ENCODE peak calls at places on chromosomes 11 and 22, in seven cellular contexts. A is GM12865, C is upper lobe of right lung, T is IMR-90, B is foreskin fibroblast, I is cardiac muscle cell, D is AG10803. J is an unnamed sample.

GRCh38 chr11:73308963-73309960 is 1.2 kb downstream of the ARHGEF17 start:
- DNase-seq in D (peak), B (peak), I (peak), A (peak), C (peak), T (peak), J (peak)

GRCh38 chr11:68312117-68312779 is at the start of gene LRP5:
- DNase-seq in D (no peak), B (no peak), A (peak), C (peak), T (peak), I (peak), J (no peak)

GRCh38 chr11:121253951-121254350 is 38.6 kb upstream of the SC5D start:
- DNase-seq in A (no peak), B (no peak), D (no peak), C (no peak), I (no peak), T (no peak), J (no peak)

GRCh38 chr11:80412604-80413003 is 971.8 kb upstream of the TENM4 start:
- DNase-seq in A (no peak), T (no peak), C (no peak), D (no peak), I (peak), B (no peak), J (no peak)

GRCh38 chr11:43879789-43880639 is 617 bp upstream of the ALKBH3 start:
- DNase-seq in C (no peak), A (no peak), D (no peak), T (no peak), B (no peak), I (no peak), J (no peak)

GRCh38 chr11:29019960-29020683 is 911.9 kb downstream of the METTL15 start:
- DNase-seq in B (no peak), A (no peak), T (peak), I (peak), D (peak), C (no peak), J (no peak)

GRCh38 chr11:20840341-20840740 is 171.0 kb downstream of the NELL1 start:
- DNase-seq in B (no peak), A (no peak), I (peak), D (no peak), T (no peak), C (no peak), J (no peak)

GRCh38 chr11:2928605-2929510 is at the start of gene PHLDA2:
- DNase-seq in I (peak), T (peak), D (peak), C (peak), B (peak), A (peak), J (peak)

GRCh38 chr22:24440718-24441405 is 13.5 kb downstream of the ADORA2A start:
- DNase-seq in T (no peak), I (no peak), D (no peak), B (no peak), C (no peak), A (no peak), J (peak)
- TF ChIP-seq CTCF in T (no peak), I (no peak), D (no peak), B (no peak), C (no peak), A (no peak), J (no peak)

GRCh38 chr11:120228794-120229384 is 11.1 kb upstream of the POU2F3 start:
- DNase-seq in C (no peak), D (no peak), A (no peak), B (no peak), I (no peak), T (no peak), J (no peak)
- TF ChIP-seq CTCF in C (peak), D (no peak), A (peak), B (peak), I (no peak), T (peak), J (no peak)

GRCh38 chr11:46826310-46827044 is 19.6 kb downstream of the CKAP5 start:
- DNase-seq in C (peak), I (peak), B (peak), A (peak), T (peak), D (peak), J (peak)
- TF ChIP-seq CTCF in C (no peak), I (peak), B (no peak), A (no peak), T (no peak), D (peak), J (no peak)

GRCh38 chr11:64553554-64554201 is 37.3 kb upstream of the SLC22A12 start:
- DNase-seq in A (peak), I (peak), B (peak), C (peak), D (peak), T (peak), J (peak)
- TF ChIP-seq CTCF in A (peak), I (peak), B (peak), C (peak), D (peak), T (peak), J (peak)

DNA sequence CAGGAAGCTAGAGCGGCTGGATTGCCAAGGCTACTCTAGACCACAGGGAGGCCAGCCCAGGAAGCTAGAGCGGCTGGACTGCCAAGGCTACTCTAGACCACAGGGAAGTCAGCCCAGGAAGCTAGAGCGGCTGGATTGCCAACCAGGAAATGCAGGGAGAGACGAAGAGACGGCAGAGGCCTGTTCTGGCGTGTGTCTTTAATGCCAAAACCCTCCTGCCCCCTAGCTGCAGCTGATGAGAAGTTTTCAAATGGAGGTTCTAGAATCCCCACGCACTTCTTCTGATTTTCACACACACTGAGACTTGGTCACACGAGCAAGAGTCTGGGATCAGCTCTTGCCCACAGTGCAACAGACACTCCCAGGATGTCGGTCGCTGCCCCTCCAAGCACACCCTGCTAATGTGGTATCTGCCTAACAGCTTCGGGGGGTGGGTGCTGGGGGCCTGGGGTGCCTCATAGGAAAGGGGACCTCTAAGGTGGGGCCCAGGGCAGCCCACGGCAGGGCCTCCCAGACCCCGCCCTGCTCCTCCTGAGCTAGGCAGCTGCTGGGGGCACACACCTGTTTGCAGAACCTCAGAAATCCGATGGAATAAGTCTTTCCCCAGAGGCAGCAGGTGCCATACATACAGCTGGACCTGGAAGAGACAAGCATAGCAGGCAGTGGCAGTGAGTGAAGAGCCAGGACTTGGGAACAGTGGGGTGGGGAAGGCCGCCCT is 28.5 kb downstream of the MAFF start:
- DNase-seq in C (no peak), A (no peak), I (peak), D (peak), B (peak), T (no peak), J (no peak)
- TF ChIP-seq CTCF in C (peak), A (peak), I (peak), D (peak), B (no peak), T (peak), J (peak)

GRCh38 chr22:46002757-46003270 is 25.9 kb upstream of the WNT7B start:
- DNase-seq in T (peak), I (no peak), A (no peak), B (peak), D (peak), C (peak), J (peak)

GRCh38 chr22:46001426-46002106 is 24.6 kb upstream of the WNT7B start:
- DNase-seq in T (no peak), C (peak), I (no peak), B (no peak), A (no peak), D (no peak), J (no peak)

GRCh38 chr22:46000081-46001027 is 23.4 kb upstream of the WNT7B start:
- DNase-seq in D (no peak), T (no peak), C (peak), A (no peak), I (no peak), B (no peak), J (no peak)

GRCh38 chr22:45999379-45999971 is 22.5 kb upstream of the WNT7B start:
- DNase-seq in T (no peak), B (no peak), A (no peak), I (no peak), C (peak), D (no peak), J (no peak)

GRCh38 chr22:46001046-46001425 is 24.1 kb upstream of the WNT7B start:
- DNase-seq in A (no peak), D (no peak), B (no peak), T (no peak), C (peak), I (no peak), J (no peak)
- TF ChIP-seq CTCF in A (no peak), D (peak), B (peak), T (peak), C (no peak), I (no peak), J (no peak)

DNA sequence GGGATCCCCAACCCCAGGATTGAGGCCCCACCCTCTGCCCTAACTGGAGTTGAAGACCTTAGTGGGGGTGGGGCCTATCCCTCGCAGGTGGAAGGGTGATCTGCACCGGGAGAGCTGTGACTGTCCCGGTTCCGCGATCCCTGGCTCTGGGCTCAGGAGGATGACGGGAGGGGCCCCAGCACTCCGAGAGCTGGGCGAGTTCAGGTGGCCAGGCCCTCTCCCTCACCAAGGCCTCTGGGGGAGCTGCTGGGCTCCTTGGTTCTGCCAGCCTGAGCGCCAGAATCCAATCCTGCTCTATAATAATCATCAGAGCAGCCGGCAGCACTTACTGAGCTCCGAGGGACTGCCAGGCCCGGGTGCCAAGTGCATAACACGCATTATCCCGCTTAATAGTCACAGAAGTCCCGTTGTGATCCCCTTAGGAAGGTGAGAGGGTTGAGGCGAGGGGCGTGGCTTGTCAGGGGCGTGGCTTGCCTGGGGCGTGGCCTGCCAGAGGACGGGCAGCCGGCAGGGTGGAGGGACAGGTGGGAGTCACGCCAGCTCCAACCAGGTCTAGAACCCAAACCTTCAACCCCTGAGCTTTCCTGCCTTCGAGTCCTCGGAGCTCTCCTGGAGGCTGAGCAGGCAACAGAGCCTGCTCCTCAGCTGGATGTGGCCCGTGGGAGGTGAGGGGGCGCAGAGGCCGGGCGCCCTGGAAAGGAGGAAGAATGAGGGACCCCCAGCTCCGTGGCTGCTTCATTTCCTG is 7.2 kb upstream of the SYT7 start:
- DNase-seq in T (no peak), A (peak), I (peak), C (peak), B (no peak), D (no peak), J (no peak)
- TF ChIP-seq CTCF in T (peak), A (no peak), I (peak), C (peak), B (peak), D (peak), J (no peak)

GRCh38 chr11:14645247-14645912 is 1.8 kb downstream of the PDE3B start:
- DNase-seq in I (no peak), T (peak), A (peak), C (no peak), B (peak), D (peak), J (no peak)

GRCh38 chr11:14642453-14642852 is 1.2 kb upstream of the PDE3B start:
- DNase-seq in I (no peak), C (no peak), B (no peak), T (no peak), D (no peak), A (no peak), J (no peak)

GRCh38 chr11:14644396-14645246 is 1.0 kb downstream of the PDE3B start:
- DNase-seq in D (no peak), I (peak), T (no peak), B (no peak), A (peak), C (peak), J (no peak)

GRCh38 chr11:14642873-14643696 is 519 bp upstream of the PDE3B start:
- DNase-seq in D (no peak), I (no peak), A (peak), C (peak), T (no peak), B (no peak), J (no peak)

DNA sequence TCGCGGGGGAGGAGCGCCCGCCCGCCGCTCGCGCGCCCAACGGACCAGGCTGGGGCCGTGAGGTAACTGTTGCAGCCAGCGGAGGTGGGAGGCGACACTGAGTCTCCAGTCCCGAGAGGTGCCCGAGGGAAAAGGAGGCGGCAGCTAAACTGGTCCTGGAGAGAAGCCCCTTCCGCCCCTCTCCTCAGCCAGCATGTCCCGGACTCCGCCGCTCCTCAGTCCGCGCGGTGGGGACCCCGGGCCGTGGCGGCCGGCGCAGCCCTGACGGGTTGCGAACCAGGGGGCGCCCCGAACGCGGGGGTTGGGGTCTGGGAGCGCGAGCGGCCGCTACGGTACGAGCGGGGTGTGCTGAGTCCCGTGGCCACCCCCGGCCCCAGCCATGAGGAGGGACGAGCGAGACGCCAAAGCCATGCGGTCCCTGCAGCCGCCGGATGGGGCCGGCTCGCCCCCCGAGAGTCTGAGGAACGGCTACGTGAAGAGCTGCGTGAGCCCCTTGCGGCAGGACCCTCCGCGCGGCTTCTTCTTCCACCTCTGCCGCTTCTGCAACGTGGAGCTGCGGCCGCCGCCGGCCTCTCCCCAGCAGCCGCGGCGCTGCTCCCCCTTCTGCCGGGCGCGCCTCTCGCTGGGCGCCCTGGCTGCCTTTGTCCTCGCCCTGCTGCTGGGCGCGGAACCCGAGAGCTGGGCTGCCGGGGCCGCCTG is at the start of gene PDE3B:
- DNase-seq in A (peak), D (peak), I (peak), T (peak), B (peak), C (peak), J (peak)
- TF ChIP-seq CTCF in A (no peak), D (no peak), I (no peak), T (no peak), B (no peak), C (peak), J (peak)

DNA sequence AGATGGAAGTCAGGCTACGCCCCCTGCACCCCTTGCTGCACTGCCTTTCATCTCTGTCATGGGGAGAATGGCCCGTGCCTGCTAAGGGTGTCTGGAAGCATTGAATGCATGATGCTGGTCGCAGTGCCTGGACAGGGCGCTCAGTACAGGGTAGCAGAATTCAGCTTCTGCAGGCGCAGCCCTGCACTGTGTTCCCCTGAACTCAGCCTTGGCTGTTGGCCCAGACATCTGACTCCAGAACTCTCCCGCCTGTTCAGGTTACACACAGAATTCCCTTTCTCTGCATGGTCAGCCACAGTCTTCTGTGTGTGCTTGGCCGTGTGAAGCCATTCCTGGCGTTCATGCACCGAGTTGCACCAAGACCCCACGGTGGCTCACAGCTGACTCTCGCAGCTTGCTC is 55.4 kb downstream of the MPPED1 start:
- DNase-seq in T (no peak), I (no peak), A (no peak), B (no peak), D (no peak), C (peak), J (no peak)
- TF ChIP-seq CTCF in T (no peak), I (no peak), A (no peak), B (no peak), D (no peak), C (no peak), J (no peak)

GRCh38 chr11:105862736-105863367 is 159.2 kb downstream of the MSANTD4 start:
- DNase-seq in I (peak), T (peak), D (peak), C (no peak), B (peak), A (peak), J (no peak)
- TF ChIP-seq CTCF in I (peak), T (peak), D (peak), C (peak), B (peak), A (peak), J (peak)

J was measured in CD14-positive monocyte.